ENCODE peak calls at places on chromosomes 4 and X, in ten cellular contexts. C, G, V, Z, X, W, U, S, M and T are unnamed samples. For H3K27me3, the result is how much of the 10 kb centered on the place peaks cover.

GRCh38 chr4:26999689-27000088 is 139.0 kb downstream of the STIM2 start:
- DNase-seq in C (no peak), G (no peak), V (no peak), Z (no peak), X (no peak), W (no peak), U (no peak), S (no peak), M (no peak), T (no peak)

GRCh38 chrX:71514367-71515038 is 18.4 kb upstream of the OGT start:
- DNase-seq in C (no peak), G (no peak), V (peak), Z (no peak), X (no peak), W (no peak), U (peak), S (no peak), M (no peak), T (no peak)

GRCh38 chr4:134548052-134548628 is 346.6 kb upstream of the PABPC4L start:
- DNase-seq in C (no peak), G (no peak), V (no peak), Z (no peak), X (no peak), W (no peak), U (no peak), S (no peak), M (no peak), T (no peak)

GRCh38 chrX:108199691-108200090 is 108.1 kb downstream of the ATG4A start:
- DNase-seq in C (no peak), G (peak), V (no peak), Z (peak), X (no peak), W (peak), U (no peak), S (no peak), M (no peak), T (no peak)

GRCh38 chr4:147054241-147054902 is 108.7 kb upstream of the TTC29 start:
- DNase-seq in C (no peak), G (no peak), V (no peak), Z (no peak), X (no peak), W (no peak), U (no peak), S (no peak), M (no peak), T (no peak)

GRCh38 chrX:55057691-55058249 is 17.1 kb upstream of the PAGE2B start:
- DNase-seq in C (no peak), G (peak), V (peak), Z (peak), X (peak), W (peak), U (no peak), S (no peak), M (no peak), T (no peak)

GRCh38 chr4:17781072-17781830 is at the start of gene FAM184B:
- DNase-seq in C (no peak), G (no peak), V (no peak), Z (no peak), X (no peak), W (no peak), U (no peak), S (no peak), M (no peak), T (no peak)

GRCh38 chrX:112857478-112857878 is 16.8 kb upstream of the AMOT start:
- DNase-seq in C (no peak), G (no peak), V (no peak), Z (no peak), X (no peak), W (no peak), U (no peak), S (no peak), M (no peak), T (no peak)

GRCh38 chr4:123554819-123555499 is 158.4 kb downstream of the SPRY1 start:
- DNase-seq in C (no peak), G (no peak), V (no peak), Z (no peak), X (no peak), W (no peak), U (peak), S (no peak), M (no peak), T (no peak)

GRCh38 chr4:38028556-38028955 is 68.4 kb downstream of the PTTG2 start:
- DNase-seq in C (no peak), G (no peak), V (no peak), Z (no peak), X (no peak), W (no peak), U (no peak), S (peak), M (no peak), T (no peak)

GRCh38 chr4:118032691-118033090 is 1.6 kb upstream of the NDST3 start:
- DNase-seq in C (no peak), G (no peak), V (no peak), Z (peak), X (no peak), W (peak), U (no peak), S (no peak), M (no peak), T (no peak)

GRCh38 chr4:118033148-118034060 is 882 bp upstream of the NDST3 start:
- DNase-seq in C (peak), G (no peak), V (no peak), Z (peak), X (peak), W (peak), U (peak), S (no peak), M (peak), T (no peak)

GRCh38 chr4:118034061-118034785 is at the start of gene NDST3:
- DNase-seq in C (no peak), G (peak), V (no peak), Z (peak), X (peak), W (peak), U (peak), S (no peak), M (peak), T (no peak)

GRCh38 chr4:118036336-118036735 is 2.0 kb downstream of the NDST3 start:
- DNase-seq in C (no peak), G (no peak), V (no peak), Z (no peak), X (no peak), W (no peak), U (no peak), S (no peak), M (no peak), T (no peak)

DNA sequence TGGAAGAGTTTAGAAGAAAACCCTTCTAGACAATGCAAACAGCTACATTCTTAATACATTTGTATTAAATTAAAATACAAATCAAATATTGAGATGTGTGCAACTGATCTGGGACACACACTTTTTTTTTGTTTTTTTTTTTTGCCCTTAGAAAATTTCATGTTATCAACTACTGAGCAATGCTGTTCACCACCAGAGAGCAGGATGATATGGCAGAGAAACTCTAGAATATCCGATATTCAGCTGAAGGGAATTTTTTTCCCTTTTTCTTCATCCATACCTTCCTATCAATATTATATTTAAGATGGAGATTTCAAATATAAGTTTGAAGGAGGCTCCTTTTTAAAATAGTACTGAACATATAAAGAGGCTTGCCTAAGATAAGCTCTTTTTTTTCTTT is 1.0 kb downstream of the NDST3 start:
- DNase-seq in C (no peak), G (no peak), V (no peak), Z (no peak), X (no peak), W (no peak), U (no peak), S (no peak), M (no peak), T (no peak)
- H3K27me3 ChIP-seq in C (half or more), G (under half), V (under half), Z (under half), X (under half), W (under half), U (under half), S (under half), M (under half), T (under half)

DNA sequence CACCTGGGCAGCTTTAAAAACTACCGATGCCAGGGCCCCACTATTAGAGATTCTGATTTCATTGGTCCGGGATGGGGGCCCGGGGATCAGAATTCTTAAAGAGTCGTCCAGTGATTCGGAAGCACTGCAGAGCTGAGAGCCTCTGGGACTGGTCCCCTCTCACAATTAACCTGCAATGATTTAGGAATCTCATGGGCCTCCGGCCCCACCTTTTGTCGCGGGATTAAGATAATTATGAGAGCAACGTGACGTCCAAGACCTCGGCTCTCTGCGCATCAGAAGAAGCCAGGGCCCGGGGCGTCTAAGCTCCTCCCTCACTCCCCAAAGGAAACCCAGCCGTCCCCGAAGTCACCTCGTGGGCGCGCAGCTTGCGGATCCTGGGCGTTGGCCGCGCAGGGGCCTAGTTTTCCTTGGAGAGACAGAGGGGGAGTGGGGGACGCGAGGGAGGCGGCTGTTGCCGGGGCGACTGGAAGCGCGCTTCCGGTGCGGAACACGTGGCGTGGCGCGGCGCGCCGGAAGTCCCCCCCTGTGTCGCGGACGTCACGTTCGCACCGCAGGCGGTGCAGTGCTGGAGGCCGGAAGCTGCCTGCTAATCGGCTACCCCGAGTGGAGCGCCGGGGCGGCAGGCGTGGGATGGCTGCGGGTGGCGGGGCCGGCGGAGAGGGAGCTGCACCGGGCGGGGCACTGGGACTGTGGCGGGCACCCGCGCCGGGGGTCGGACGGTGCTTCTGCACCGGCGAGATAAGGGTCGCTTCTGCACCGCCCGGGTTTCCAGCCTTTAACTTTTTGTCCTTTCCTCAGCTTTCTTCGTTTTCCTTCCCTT is at the start of gene GEMIN8:
- DNase-seq in C (peak), G (peak), V (peak), Z (peak), X (peak), W (peak), U (peak), S (peak), M (peak), T (peak)
- TF ChIP-seq POLR2A in C (peak), G (peak), V (peak), Z (no peak), X (peak), W (peak), U (peak), S (peak), M (peak), T (peak)

GRCh38 chr4:185016101-185016940 is 2.0 kb upstream of the HELT start:
- DNase-seq in C (no peak), G (no peak), V (no peak), Z (no peak), X (no peak), W (no peak), U (no peak), S (no peak), M (no peak), T (no peak)

GRCh38 chr4:185018834-185019450 is 652 bp downstream of the HELT start:
- DNase-seq in C (no peak), G (no peak), V (no peak), Z (no peak), X (peak), W (no peak), U (no peak), S (no peak), M (no peak), T (no peak)

GRCh38 chr4:185017964-185018772 is at the start of gene HELT:
- DNase-seq in C (no peak), G (no peak), V (no peak), Z (no peak), X (no peak), W (no peak), U (no peak), S (no peak), M (no peak), T (no peak)

GRCh38 chr4:185015108-185015507 is 3.2 kb upstream of the HELT start:
- DNase-seq in C (no peak), G (no peak), V (no peak), Z (no peak), X (no peak), W (peak), U (no peak), S (no peak), M (no peak), T (no peak)

GRCh38 chr4:185016946-185017797 is 1.1 kb upstream of the HELT start:
- DNase-seq in C (no peak), G (no peak), V (no peak), Z (no peak), X (no peak), W (no peak), U (no peak), S (no peak), M (no peak), T (no peak)
- H3K27me3 ChIP-seq in C (half or more), G (half or more), V (under half), Z (under half), X (under half), W (half or more), U (half or more), S (under half), M (under half), T (under half)

GRCh38 chr4:98658287-98659105 is at the start of gene TSPAN5:
- DNase-seq in C (peak), G (peak), V (peak), Z (peak), X (peak), W (peak), U (peak), S (peak), M (peak), T (no peak)
- TF ChIP-seq POLR2A in C (no peak), G (no peak), V (no peak), Z (no peak), X (peak), W (no peak), U (no peak), S (peak), M (no peak), T (no peak)

GRCh38 chr4:118356731-118357130 is 3.9 kb upstream of the PRSS12 start:
- DNase-seq in C (no peak), G (no peak), V (no peak), Z (no peak), X (no peak), W (peak), U (no peak), S (no peak), M (no peak), T (no peak)
- H3K27me3 ChIP-seq in C (under half), G (under half), V (under half), Z (under half), X (under half), W (under half), U (under half), S (under half), M (under half), T (under half)

DNA sequence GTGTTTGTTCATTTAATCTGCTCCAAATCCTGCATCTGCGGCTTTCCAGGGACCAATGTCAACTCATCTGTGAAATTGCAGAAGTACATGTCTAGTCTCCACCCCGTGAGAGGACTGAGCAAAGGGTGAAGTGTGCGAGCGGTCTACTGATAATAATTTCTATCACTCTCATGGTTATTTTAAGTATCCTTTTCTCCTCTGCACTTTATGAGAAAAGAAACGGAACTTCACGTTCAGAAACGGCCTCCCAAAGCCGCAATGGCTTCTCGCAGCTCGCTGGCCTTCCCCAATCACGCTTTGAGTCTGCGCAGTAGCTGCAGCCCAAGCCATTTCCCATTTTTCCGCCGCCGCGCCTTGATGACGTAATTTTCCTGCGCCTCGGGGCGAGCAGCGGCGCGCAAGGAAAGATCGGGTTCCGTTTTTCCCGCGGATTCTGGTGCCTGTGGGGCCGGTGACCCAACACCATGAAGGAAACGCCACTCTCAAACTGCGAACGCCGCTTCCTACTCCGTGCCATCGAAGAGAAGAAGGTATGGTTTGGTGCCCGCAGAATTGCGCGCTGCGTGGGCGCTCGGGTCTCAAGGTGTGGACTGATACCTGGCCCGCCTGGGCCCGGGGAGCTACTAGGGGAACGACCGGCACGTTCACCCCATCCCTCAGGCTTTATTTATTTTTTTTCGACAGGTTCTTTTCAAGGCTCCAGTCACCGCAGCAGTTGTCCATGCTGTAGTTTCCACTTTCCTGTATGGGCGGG is at the start of gene EXOSC9:
- DNase-seq in C (peak), G (peak), V (peak), Z (peak), X (peak), W (peak), U (peak), S (peak), M (peak), T (peak)
- TF ChIP-seq POLR2A in C (peak), G (peak), V (peak), Z (peak), X (peak), W (peak), U (peak), S (peak), M (peak), T (no peak)

GRCh38 chr4:8817813-8818062 is 53.9 kb downstream of the HMX1 start:
- DNase-seq in C (peak), G (no peak), V (peak), Z (no peak), X (no peak), W (no peak), U (no peak), S (no peak), M (peak), T (no peak)

GRCh38 chr4:8819421-8820177 is 52.0 kb downstream of the HMX1 start:
- DNase-seq in C (peak), G (no peak), V (no peak), Z (no peak), X (no peak), W (no peak), U (peak), S (no peak), M (peak), T (no peak)

GRCh38 chr4:8818063-8818881 is 53.4 kb downstream of the HMX1 start:
- DNase-seq in C (peak), G (no peak), V (peak), Z (no peak), X (no peak), W (no peak), U (peak), S (no peak), M (peak), T (no peak)

GRCh38 chr4:8820178-8821102 is 51.2 kb downstream of the HMX1 start:
- DNase-seq in C (peak), G (no peak), V (peak), Z (no peak), X (no peak), W (no peak), U (peak), S (no peak), M (peak), T (no peak)

GRCh38 chr4:8819019-8819418 is 52.6 kb downstream of the HMX1 start:
- DNase-seq in C (no peak), G (no peak), V (peak), Z (no peak), X (no peak), W (no peak), U (no peak), S (no peak), M (peak), T (no peak)
- H3K27me3 ChIP-seq in C (half or more), G (under half), V (under half), Z (under half), X (under half), W (under half), U (under half), S (under half), M (under half), T (under half)